ENCODE peak calls at places on chromosomes 7 and 10, in eight cellular contexts. One of them, this sample, is unnamed. For H3K27me3, the result is how much of the 10 kb centered on the place peaks cover.

GRCh38 chr10:57338823-57339558 is 928.7 kb downstream of the IPMK start:
- DNase-seq in psoas muscle: no peak
- DNase-seq in colonic mucosa: no peak
- DNase-seq in astrocyte: peak
- DNase-seq in AG04450: no peak
- DNase-seq in HCT116: no peak
- DNase-seq in right lobe of liver: no peak
- DNase-seq in BJ: peak
- DNase-seq in this sample: no peak

GRCh38 chr10:6091630-6092029 is 2.8 kb downstream of the RBM17 start:
- DNase-seq in psoas muscle: no peak
- DNase-seq in colonic mucosa: no peak
- DNase-seq in astrocyte: no peak
- DNase-seq in AG04450: no peak
- DNase-seq in HCT116: no peak
- DNase-seq in right lobe of liver: no peak
- DNase-seq in BJ: no peak
- DNase-seq in this sample: no peak

GRCh38 chr7:120876922-120877321 is 19.0 kb upstream of the TSPAN12 start:
- DNase-seq in psoas muscle: no peak
- DNase-seq in colonic mucosa: no peak
- DNase-seq in astrocyte: no peak
- DNase-seq in AG04450: no peak
- DNase-seq in HCT116: no peak
- DNase-seq in right lobe of liver: no peak
- DNase-seq in BJ: no peak
- DNase-seq in this sample: no peak

GRCh38 chr10:13001041-13001886 is at the start of gene CCDC3:
- DNase-seq in psoas muscle: no peak
- DNase-seq in colonic mucosa: peak
- DNase-seq in astrocyte: no peak
- DNase-seq in AG04450: no peak
- DNase-seq in HCT116: no peak
- DNase-seq in right lobe of liver: peak
- DNase-seq in BJ: no peak
- DNase-seq in this sample: no peak

GRCh38 chr7:148501707-148502139 is 88.8 kb upstream of the C7orf33 start:
- DNase-seq in psoas muscle: no peak
- DNase-seq in colonic mucosa: peak
- DNase-seq in astrocyte: peak
- DNase-seq in AG04450: no peak
- DNase-seq in HCT116: no peak
- DNase-seq in right lobe of liver: no peak
- DNase-seq in BJ: no peak
- DNase-seq in this sample: no peak

GRCh38 chr7:21828846-21829245 is 116.9 kb downstream of the CDCA7L start:
- DNase-seq in psoas muscle: no peak
- DNase-seq in colonic mucosa: no peak
- DNase-seq in astrocyte: no peak
- DNase-seq in AG04450: no peak
- DNase-seq in HCT116: no peak
- DNase-seq in right lobe of liver: no peak
- DNase-seq in BJ: no peak
- DNase-seq in this sample: no peak

GRCh38 chr10:124319926-124320391 is 98.8 kb downstream of the OAT start:
- DNase-seq in psoas muscle: no peak
- DNase-seq in colonic mucosa: no peak
- DNase-seq in astrocyte: no peak
- DNase-seq in AG04450: no peak
- DNase-seq in HCT116: no peak
- DNase-seq in right lobe of liver: peak
- DNase-seq in BJ: peak
- DNase-seq in this sample: no peak

GRCh38 chr7:129292861-129293260 is 68.0 kb downstream of the AHCYL2 start:
- DNase-seq in psoas muscle: no peak
- DNase-seq in colonic mucosa: no peak
- DNase-seq in astrocyte: no peak
- DNase-seq in AG04450: no peak
- DNase-seq in HCT116: no peak
- DNase-seq in right lobe of liver: no peak
- DNase-seq in BJ: no peak
- DNase-seq in this sample: no peak

GRCh38 chr10:33152146-33152545 is 182.3 kb downstream of the NRP1 start:
- DNase-seq in psoas muscle: no peak
- DNase-seq in colonic mucosa: no peak
- DNase-seq in astrocyte: no peak
- DNase-seq in AG04450: no peak
- DNase-seq in HCT116: no peak
- DNase-seq in right lobe of liver: no peak
- DNase-seq in BJ: no peak
- DNase-seq in this sample: no peak

GRCh38 chr10:4981722-4982471 is 18.7 kb downstream of the AKR1C1 start:
- DNase-seq in psoas muscle: no peak
- DNase-seq in colonic mucosa: peak
- DNase-seq in astrocyte: peak
- DNase-seq in AG04450: no peak
- DNase-seq in HCT116: peak
- DNase-seq in right lobe of liver: peak
- DNase-seq in BJ: no peak
- DNase-seq in this sample: peak

GRCh38 chr10:6297951-6298381 is 95.2 kb downstream of the PFKFB3 start:
- DNase-seq in psoas muscle: no peak
- DNase-seq in colonic mucosa: peak
- DNase-seq in astrocyte: peak
- DNase-seq in AG04450: no peak
- DNase-seq in HCT116: no peak
- DNase-seq in right lobe of liver: peak
- DNase-seq in BJ: no peak
- DNase-seq in this sample: no peak

GRCh38 chr10:24957624-24958435 is 5.4 kb upstream of the PRTFDC1 start:
- DNase-seq in psoas muscle: no peak
- DNase-seq in colonic mucosa: no peak
- DNase-seq in astrocyte: peak
- DNase-seq in AG04450: peak
- DNase-seq in HCT116: peak
- DNase-seq in right lobe of liver: no peak
- DNase-seq in BJ: peak
- DNase-seq in this sample: no peak

GRCh38 chr7:133807610-133808543 is 319.3 kb upstream of the LRGUK start:
- DNase-seq in psoas muscle: no peak
- DNase-seq in colonic mucosa: no peak
- DNase-seq in astrocyte: no peak
- DNase-seq in AG04450: no peak
- DNase-seq in HCT116: no peak
- DNase-seq in right lobe of liver: no peak
- DNase-seq in BJ: no peak
- DNase-seq in this sample: no peak

GRCh38 chr7:42961182-42961581 is 29.0 kb downstream of the MRPL32 start:
- DNase-seq in psoas muscle: no peak
- DNase-seq in colonic mucosa: no peak
- DNase-seq in astrocyte: no peak
- DNase-seq in AG04450: no peak
- DNase-seq in HCT116: no peak
- DNase-seq in right lobe of liver: no peak
- DNase-seq in BJ: no peak
- DNase-seq in this sample: no peak

GRCh38 chr7:138129551-138130165 is 53.4 kb downstream of the AKR1D1 start:
- DNase-seq in psoas muscle: no peak
- DNase-seq in colonic mucosa: no peak
- DNase-seq in astrocyte: no peak
- DNase-seq in AG04450: no peak
- DNase-seq in HCT116: no peak
- DNase-seq in right lobe of liver: no peak
- DNase-seq in BJ: no peak
- DNase-seq in this sample: no peak

GRCh38 chr7:144786079-144786478 is 49.8 kb downstream of the TPK1 start:
- DNase-seq in psoas muscle: no peak
- DNase-seq in colonic mucosa: no peak
- DNase-seq in astrocyte: no peak
- DNase-seq in AG04450: no peak
- DNase-seq in HCT116: no peak
- DNase-seq in right lobe of liver: no peak
- DNase-seq in BJ: no peak
- DNase-seq in this sample: no peak

GRCh38 chr7:143492043-143492471 is 14.4 kb downstream of the TAS2R41 start:
- DNase-seq in psoas muscle: no peak
- DNase-seq in colonic mucosa: no peak
- DNase-seq in astrocyte: peak
- DNase-seq in AG04450: peak
- DNase-seq in HCT116: peak
- DNase-seq in right lobe of liver: no peak
- DNase-seq in BJ: peak
- DNase-seq in this sample: no peak

GRCh38 chr10:120048358-120048757 is 155.8 kb downstream of the SEC23IP start:
- DNase-seq in psoas muscle: no peak
- DNase-seq in colonic mucosa: no peak
- DNase-seq in astrocyte: no peak
- DNase-seq in AG04450: no peak
- DNase-seq in HCT116: no peak
- DNase-seq in right lobe of liver: no peak
- DNase-seq in BJ: no peak
- DNase-seq in this sample: no peak

GRCh38 chr10:3046941-3047621 is 20.3 kb upstream of the PFKP start:
- DNase-seq in psoas muscle: no peak
- DNase-seq in colonic mucosa: no peak
- DNase-seq in astrocyte: peak
- DNase-seq in AG04450: no peak
- DNase-seq in HCT116: no peak
- DNase-seq in right lobe of liver: no peak
- DNase-seq in BJ: no peak
- DNase-seq in this sample: peak

GRCh38 chr7:155984609-155985405 is 172.5 kb upstream of the SHH start:
- DNase-seq in psoas muscle: no peak
- DNase-seq in colonic mucosa: no peak
- DNase-seq in astrocyte: no peak
- DNase-seq in AG04450: no peak
- DNase-seq in HCT116: no peak
- DNase-seq in right lobe of liver: peak
- DNase-seq in BJ: no peak
- DNase-seq in this sample: no peak

GRCh38 chr7:46461334-46461777 is 540.3 kb upstream of the IGFBP3 start:
- DNase-seq in psoas muscle: no peak
- DNase-seq in colonic mucosa: no peak
- DNase-seq in astrocyte: peak
- DNase-seq in AG04450: peak
- DNase-seq in HCT116: no peak
- DNase-seq in right lobe of liver: no peak
- DNase-seq in BJ: no peak
- DNase-seq in this sample: no peak

GRCh38 chr7:39428221-39428620 is 138.0 kb upstream of the YAE1 start:
- DNase-seq in psoas muscle: no peak
- DNase-seq in colonic mucosa: no peak
- DNase-seq in astrocyte: peak
- DNase-seq in AG04450: no peak
- DNase-seq in HCT116: no peak
- DNase-seq in right lobe of liver: no peak
- DNase-seq in BJ: peak
- DNase-seq in this sample: peak

GRCh38 chr10:72728462-72728861 is 36.5 kb downstream of the MCU start:
- DNase-seq in psoas muscle: no peak
- DNase-seq in colonic mucosa: no peak
- DNase-seq in astrocyte: no peak
- DNase-seq in AG04450: no peak
- DNase-seq in HCT116: no peak
- DNase-seq in right lobe of liver: no peak
- DNase-seq in BJ: no peak
- DNase-seq in this sample: no peak

DNA sequence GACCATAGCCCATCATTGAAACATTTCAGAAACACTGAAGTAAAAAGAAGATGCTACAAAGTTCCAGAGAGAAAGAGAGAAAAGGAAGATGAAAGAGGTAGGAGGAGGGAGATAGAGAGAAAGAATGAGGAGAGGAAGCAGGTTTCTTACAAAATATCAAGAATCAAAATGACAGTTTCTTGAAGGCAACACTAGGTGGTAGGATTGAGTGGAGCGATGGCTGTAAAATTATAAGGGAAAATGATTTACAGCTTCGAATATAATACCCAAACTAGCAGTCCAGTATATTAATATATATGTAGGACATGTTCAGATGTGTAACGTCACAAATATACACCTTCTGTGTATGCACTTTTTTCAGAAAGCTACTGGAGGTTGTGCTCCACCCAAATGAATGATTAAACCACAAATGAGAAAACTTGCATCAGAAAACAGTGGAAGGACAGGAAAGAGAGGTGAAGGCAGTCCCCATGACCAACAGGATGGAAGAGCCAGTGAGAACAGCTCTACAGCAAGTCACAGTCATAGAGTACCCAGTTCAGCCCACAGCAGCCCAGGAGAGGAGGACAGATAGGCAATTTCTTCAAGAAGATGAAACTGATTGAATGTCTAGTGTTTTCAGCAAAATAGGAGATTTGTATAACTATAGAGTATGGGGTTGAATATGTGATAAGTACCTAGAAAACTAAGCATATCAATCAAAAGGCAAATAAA is 151.5 kb upstream of the TARP start:
- DNase-seq in psoas muscle: no peak
- DNase-seq in colonic mucosa: no peak
- DNase-seq in astrocyte: no peak
- DNase-seq in AG04450: no peak
- DNase-seq in HCT116: no peak
- DNase-seq in right lobe of liver: no peak
- DNase-seq in BJ: no peak
- DNase-seq in this sample: no peak
- H3K27me3 ChIP-seq in psoas muscle: under half
- H3K27me3 ChIP-seq in colonic mucosa: under half
- H3K27me3 ChIP-seq in astrocyte: under half
- H3K27me3 ChIP-seq in AG04450: under half
- H3K27me3 ChIP-seq in HCT116: half or more
- H3K27me3 ChIP-seq in right lobe of liver: under half
- H3K27me3 ChIP-seq in BJ: under half
- H3K27me3 ChIP-seq in this sample: under half

GRCh38 chr7:106598663-106599342 is 62.2 kb downstream of the CCDC71L start:
- DNase-seq in psoas muscle: peak
- DNase-seq in colonic mucosa: peak
- DNase-seq in astrocyte: peak
- DNase-seq in AG04450: peak
- DNase-seq in HCT116: peak
- DNase-seq in right lobe of liver: peak
- DNase-seq in BJ: no peak
- DNase-seq in this sample: peak
- H3K4me3 ChIP-seq in psoas muscle: peak
- H3K4me3 ChIP-seq in colonic mucosa: peak
- H3K4me3 ChIP-seq in astrocyte: peak
- H3K4me3 ChIP-seq in AG04450: peak
- H3K4me3 ChIP-seq in HCT116: peak
- H3K4me3 ChIP-seq in right lobe of liver: peak
- H3K4me3 ChIP-seq in BJ: peak
- H3K4me3 ChIP-seq in this sample: peak

GRCh38 chr10:93921338-93921737 is 27.6 kb downstream of the SLC35G1 start:
- DNase-seq in psoas muscle: no peak
- DNase-seq in colonic mucosa: peak
- DNase-seq in astrocyte: no peak
- DNase-seq in AG04450: no peak
- DNase-seq in HCT116: no peak
- DNase-seq in right lobe of liver: no peak
- DNase-seq in BJ: no peak
- DNase-seq in this sample: no peak
- TF ChIP-seq CTCF in psoas muscle: no peak
- TF ChIP-seq CTCF in colonic mucosa: peak
- TF ChIP-seq CTCF in astrocyte: no peak
- TF ChIP-seq CTCF in AG04450: peak
- TF ChIP-seq CTCF in HCT116: peak
- TF ChIP-seq CTCF in right lobe of liver: peak
- TF ChIP-seq CTCF in BJ: peak
- TF ChIP-seq CTCF in this sample: peak

GRCh38 chr10:9733764-9734163 is 1283.9 kb upstream of the CELF2 start:
- DNase-seq in psoas muscle: no peak
- DNase-seq in colonic mucosa: no peak
- DNase-seq in astrocyte: no peak
- DNase-seq in AG04450: no peak
- DNase-seq in HCT116: no peak
- DNase-seq in right lobe of liver: no peak
- DNase-seq in BJ: no peak
- DNase-seq in this sample: no peak
- H3K27me3 ChIP-seq in psoas muscle: under half
- H3K27me3 ChIP-seq in colonic mucosa: under half
- H3K27me3 ChIP-seq in astrocyte: under half
- H3K27me3 ChIP-seq in AG04450: under half
- H3K27me3 ChIP-seq in HCT116: under half
- H3K27me3 ChIP-seq in right lobe of liver: under half
- H3K27me3 ChIP-seq in BJ: under half
- H3K27me3 ChIP-seq in this sample: under half

This sample was measured in kidney epithelial cell.